ENCODE peak calls at places on chromosomes 7 and 10, in seven cellular contexts. One of them, this sample, is unnamed. For H3K36me3, the result is how much of the 10 kb centered on the place peaks cover.

GRCh38 chr7:16708496-16708895 is 45.1 kb upstream of the TSPAN13 start:
- DNase-seq in colonic mucosa: no peak
- DNase-seq in uterus: no peak
- DNase-seq in BJ: no peak
- DNase-seq in hepatocyte: no peak
- DNase-seq in pancreas: no peak
- DNase-seq in ovary: no peak
- DNase-seq in this sample: no peak

GRCh38 chr10:34286136-34286739 is 528.9 kb downstream of the PARD3 start:
- DNase-seq in ovary: no peak
- DNase-seq in hepatocyte: no peak
- DNase-seq in colonic mucosa: no peak
- DNase-seq in BJ: no peak
- DNase-seq in pancreas: no peak
- DNase-seq in uterus: no peak
- DNase-seq in this sample: no peak

GRCh38 chr10:72673280-72673679 is 18.7 kb upstream of the MCU start:
- DNase-seq in uterus: no peak
- DNase-seq in BJ: no peak
- DNase-seq in colonic mucosa: no peak
- DNase-seq in hepatocyte: peak
- DNase-seq in pancreas: no peak
- DNase-seq in ovary: no peak
- DNase-seq in this sample: no peak

GRCh38 chr10:21808525-21808924 is 195.0 kb downstream of the DNAJC1 start:
- DNase-seq in uterus: no peak
- DNase-seq in pancreas: no peak
- DNase-seq in BJ: no peak
- DNase-seq in ovary: no peak
- DNase-seq in colonic mucosa: no peak
- DNase-seq in hepatocyte: no peak
- DNase-seq in this sample: peak

GRCh38 chr7:75740846-75741497 is 2.2 kb upstream of the HIP1 start:
- DNase-seq in pancreas: no peak
- DNase-seq in BJ: no peak
- DNase-seq in uterus: peak
- DNase-seq in ovary: no peak
- DNase-seq in hepatocyte: peak
- DNase-seq in colonic mucosa: peak
- DNase-seq in this sample: no peak

GRCh38 chr7:20513341-20513740 is 102.1 kb upstream of the ABCB5 start:
- DNase-seq in BJ: no peak
- DNase-seq in uterus: no peak
- DNase-seq in ovary: no peak
- DNase-seq in colonic mucosa: no peak
- DNase-seq in pancreas: no peak
- DNase-seq in hepatocyte: no peak
- DNase-seq in this sample: no peak

GRCh38 chr10:77667426-77668324 is 30.1 kb upstream of the KCNMA1 start:
- DNase-seq in ovary: no peak
- DNase-seq in BJ: no peak
- DNase-seq in pancreas: no peak
- DNase-seq in hepatocyte: no peak
- DNase-seq in uterus: no peak
- DNase-seq in colonic mucosa: no peak
- DNase-seq in this sample: no peak

GRCh38 chr10:58641095-58641531 is 128.4 kb downstream of the BICC1 start:
- DNase-seq in hepatocyte: peak
- DNase-seq in uterus: no peak
- DNase-seq in ovary: no peak
- DNase-seq in pancreas: no peak
- DNase-seq in BJ: peak
- DNase-seq in colonic mucosa: no peak
- DNase-seq in this sample: peak

GRCh38 chr10:20257422-20257821 is 441.2 kb downstream of the PLXDC2 start:
- DNase-seq in ovary: no peak
- DNase-seq in pancreas: no peak
- DNase-seq in BJ: no peak
- DNase-seq in hepatocyte: no peak
- DNase-seq in colonic mucosa: no peak
- DNase-seq in uterus: no peak
- DNase-seq in this sample: no peak

GRCh38 chr7:158123753-158124152 is 463.9 kb downstream of the PTPRN2 start:
- DNase-seq in uterus: no peak
- DNase-seq in BJ: no peak
- DNase-seq in ovary: no peak
- DNase-seq in hepatocyte: no peak
- DNase-seq in colonic mucosa: no peak
- DNase-seq in pancreas: no peak
- DNase-seq in this sample: no peak

GRCh38 chr7:100687740-100688592 is 6.1 kb downstream of the GIGYF1 start:
- DNase-seq in BJ: no peak
- DNase-seq in ovary: no peak
- DNase-seq in pancreas: no peak
- DNase-seq in uterus: no peak
- DNase-seq in hepatocyte: no peak
- DNase-seq in colonic mucosa: no peak
- DNase-seq in this sample: no peak

GRCh38 chr10:118835682-118836326 is 81.0 kb upstream of the CACUL1 start:
- DNase-seq in BJ: no peak
- DNase-seq in pancreas: peak
- DNase-seq in ovary: no peak
- DNase-seq in colonic mucosa: peak
- DNase-seq in uterus: peak
- DNase-seq in hepatocyte: peak
- DNase-seq in this sample: peak

GRCh38 chr7:36387437-36388345 is 2.0 kb upstream of the ANLN start:
- DNase-seq in ovary: no peak
- DNase-seq in BJ: no peak
- DNase-seq in colonic mucosa: no peak
- DNase-seq in hepatocyte: no peak
- DNase-seq in uterus: no peak
- DNase-seq in pancreas: no peak
- DNase-seq in this sample: no peak

GRCh38 chr7:151416921-151417320 is 7.1 kb upstream of the WDR86 start:
- DNase-seq in ovary: no peak
- DNase-seq in hepatocyte: peak
- DNase-seq in uterus: peak
- DNase-seq in pancreas: no peak
- DNase-seq in colonic mucosa: no peak
- DNase-seq in BJ: no peak
- DNase-seq in this sample: peak

GRCh38 chr10:78920011-78920410 is 148.8 kb upstream of the ZMIZ1 start:
- DNase-seq in ovary: no peak
- DNase-seq in colonic mucosa: no peak
- DNase-seq in BJ: no peak
- DNase-seq in hepatocyte: no peak
- DNase-seq in pancreas: no peak
- DNase-seq in uterus: no peak
- DNase-seq in this sample: no peak

GRCh38 chr10:43233601-43234430 is 33.0 kb downstream of the RASGEF1A start:
- DNase-seq in pancreas: peak
- DNase-seq in BJ: no peak
- DNase-seq in ovary: peak
- DNase-seq in uterus: no peak
- DNase-seq in colonic mucosa: no peak
- DNase-seq in hepatocyte: no peak
- DNase-seq in this sample: no peak

GRCh38 chr10:110684800-110685446 is 40.8 kb downstream of the RBM20 start:
- DNase-seq in BJ: peak
- DNase-seq in ovary: no peak
- DNase-seq in hepatocyte: no peak
- DNase-seq in colonic mucosa: no peak
- DNase-seq in uterus: no peak
- DNase-seq in pancreas: no peak
- DNase-seq in this sample: peak

GRCh38 chr7:74449809-74450397 is 3.8 kb upstream of the GTF2IRD1 start:
- DNase-seq in BJ: no peak
- DNase-seq in hepatocyte: peak
- DNase-seq in ovary: peak
- DNase-seq in colonic mucosa: peak
- DNase-seq in uterus: peak
- DNase-seq in pancreas: no peak
- DNase-seq in this sample: peak

GRCh38 chr10:119663866-119664698 is 12.9 kb downstream of the BAG3 start:
- DNase-seq in BJ: no peak
- DNase-seq in uterus: no peak
- DNase-seq in colonic mucosa: no peak
- DNase-seq in hepatocyte: no peak
- DNase-seq in ovary: no peak
- DNase-seq in pancreas: no peak
- DNase-seq in this sample: no peak

GRCh38 chr7:871900-872537 is 4.3 kb upstream of the GET4 start:
- DNase-seq in hepatocyte: no peak
- DNase-seq in pancreas: peak
- DNase-seq in BJ: no peak
- DNase-seq in colonic mucosa: no peak
- DNase-seq in uterus: no peak
- DNase-seq in ovary: no peak
- DNase-seq in this sample: no peak
- H3K36me3 ChIP-seq in hepatocyte: under half
- H3K36me3 ChIP-seq in pancreas: under half
- H3K36me3 ChIP-seq in BJ: under half
- H3K36me3 ChIP-seq in colonic mucosa: under half
- H3K36me3 ChIP-seq in uterus: under half
- H3K36me3 ChIP-seq in ovary: under half
- H3K36me3 ChIP-seq in this sample: under half

GRCh38 chr7:22251906-22252495 is 105.0 kb downstream of the RAPGEF5 start:
- DNase-seq in colonic mucosa: no peak
- DNase-seq in ovary: no peak
- DNase-seq in pancreas: no peak
- DNase-seq in uterus: no peak
- DNase-seq in hepatocyte: no peak
- DNase-seq in BJ: no peak
- DNase-seq in this sample: no peak
- H3K36me3 ChIP-seq in colonic mucosa: under half
- H3K36me3 ChIP-seq in ovary: under half
- H3K36me3 ChIP-seq in pancreas: under half
- H3K36me3 ChIP-seq in uterus: under half
- H3K36me3 ChIP-seq in hepatocyte: under half
- H3K36me3 ChIP-seq in BJ: under half
- H3K36me3 ChIP-seq in this sample: under half

DNA sequence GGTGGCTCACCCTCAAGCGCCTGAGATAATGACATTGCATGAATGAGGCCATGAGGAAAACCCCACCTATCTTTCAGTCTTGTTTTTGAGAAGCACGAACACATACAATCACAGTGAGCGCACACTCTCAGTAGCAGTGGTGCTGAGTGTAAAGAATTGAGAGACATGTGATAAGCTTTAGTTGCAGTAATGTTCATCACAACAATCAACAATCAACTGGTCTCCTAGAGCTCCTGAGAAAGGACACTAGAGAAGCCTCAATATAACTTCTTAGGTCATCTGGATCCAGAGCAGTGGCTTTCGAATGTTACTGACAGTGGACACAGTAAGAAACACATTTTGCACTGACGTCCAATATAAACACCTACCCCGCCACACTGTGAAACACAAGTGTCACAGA is 12.8 kb downstream of the ERLIN1 start:
- DNase-seq in BJ: no peak
- DNase-seq in ovary: no peak
- DNase-seq in uterus: no peak
- DNase-seq in pancreas: no peak
- DNase-seq in colonic mucosa: no peak
- DNase-seq in hepatocyte: no peak
- DNase-seq in this sample: no peak
- H3K36me3 ChIP-seq in BJ: under half
- H3K36me3 ChIP-seq in ovary: under half
- H3K36me3 ChIP-seq in uterus: under half
- H3K36me3 ChIP-seq in pancreas: under half
- H3K36me3 ChIP-seq in colonic mucosa: under half
- H3K36me3 ChIP-seq in hepatocyte: under half
- H3K36me3 ChIP-seq in this sample: half or more

DNA sequence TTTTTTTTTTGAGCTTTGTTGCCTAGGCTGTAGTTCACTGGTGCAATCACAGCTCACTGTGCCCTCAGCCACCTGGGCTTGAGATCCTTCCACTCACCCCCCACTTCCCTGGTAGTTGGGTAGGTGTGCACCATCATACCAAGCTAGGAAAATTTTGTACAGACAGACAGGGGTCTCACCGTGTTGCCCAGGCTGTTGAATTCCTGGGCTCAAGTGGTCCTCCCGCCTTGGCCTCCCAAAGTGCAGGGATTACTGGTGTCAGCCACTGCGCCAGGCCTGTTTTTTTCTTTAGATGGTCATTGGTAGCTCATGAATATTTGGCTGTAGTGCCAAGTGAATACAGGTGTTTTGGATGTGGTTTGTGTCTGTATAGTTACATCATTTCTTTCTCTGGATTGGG is 7.5 kb downstream of the COMTD1 start:
- DNase-seq in ovary: no peak
- DNase-seq in colonic mucosa: no peak
- DNase-seq in hepatocyte: no peak
- DNase-seq in uterus: no peak
- DNase-seq in pancreas: no peak
- DNase-seq in BJ: no peak
- DNase-seq in this sample: no peak
- H3K36me3 ChIP-seq in ovary: under half
- H3K36me3 ChIP-seq in colonic mucosa: under half
- H3K36me3 ChIP-seq in hepatocyte: under half
- H3K36me3 ChIP-seq in uterus: under half
- H3K36me3 ChIP-seq in pancreas: under half
- H3K36me3 ChIP-seq in BJ: under half
- H3K36me3 ChIP-seq in this sample: half or more

DNA sequence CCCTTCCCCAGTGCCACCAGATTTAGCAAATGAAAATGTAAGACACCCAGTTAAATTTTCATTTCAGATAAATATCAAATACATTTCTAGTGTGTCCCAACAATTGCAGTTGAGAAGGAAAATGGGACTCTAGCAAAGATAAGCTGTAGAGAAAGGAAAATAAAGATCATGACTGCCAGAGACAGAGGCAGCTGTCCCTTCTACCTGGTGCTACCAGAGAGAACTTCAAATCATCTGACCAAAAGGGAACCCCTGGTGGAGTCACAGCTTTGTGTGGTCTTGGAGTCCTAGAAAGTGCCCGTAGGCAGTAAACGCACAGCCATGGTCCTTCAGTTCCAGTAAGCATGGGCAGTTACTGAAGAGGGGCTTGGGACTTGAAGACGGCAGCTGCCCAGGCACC is 14.5 kb downstream of the GSDME start:
- DNase-seq in uterus: no peak
- DNase-seq in pancreas: no peak
- DNase-seq in ovary: no peak
- DNase-seq in colonic mucosa: no peak
- DNase-seq in BJ: no peak
- DNase-seq in hepatocyte: no peak
- DNase-seq in this sample: no peak
- H3K36me3 ChIP-seq in uterus: under half
- H3K36me3 ChIP-seq in pancreas: under half
- H3K36me3 ChIP-seq in ovary: under half
- H3K36me3 ChIP-seq in colonic mucosa: under half
- H3K36me3 ChIP-seq in BJ: under half
- H3K36me3 ChIP-seq in hepatocyte: under half
- H3K36me3 ChIP-seq in this sample: under half

This sample was measured in SJCRH30.